ENCODE peak calls at places on chromosomes 16 and 17, in six cellular contexts. Q, B, C, R, Y and N are unnamed samples.

GRCh38 chr17:20944014-20944905 is 98.6 kb downstream of the USP22 start:
- DNase-seq in Q (no peak), B (peak), Y (no peak), R (peak), C (peak), N (peak)

GRCh38 chr16:68061396-68061795 is 23.8 kb upstream of the NFATC3 start:
- DNase-seq in Q (no peak), Y (no peak), C (no peak), B (no peak), R (no peak), N (no peak)

GRCh38 chr17:7656958-7657715 is 6.4 kb downstream of the ATP1B2 start:
- DNase-seq in B (no peak), Q (peak), Y (no peak), C (peak), R (no peak), N (peak)

GRCh38 chr16:68297908-68298307 is 12.8 kb downstream of the SLC7A6OS start:
- DNase-seq in C (no peak), Q (no peak), R (no peak), B (no peak), Y (no peak), N (no peak)

GRCh38 chr16:67468731-67469130 is 12.2 kb downstream of the ATP6V0D1 start:
- DNase-seq in Q (no peak), B (no peak), C (no peak), Y (no peak), R (no peak), N (no peak)

GRCh38 chr16:23670137-23670776 is 8.4 kb upstream of the PLK1 start:
- DNase-seq in Y (peak), B (no peak), R (no peak), Q (no peak), C (no peak), N (no peak)

GRCh38 chr17:16918443-16918842 is 53.5 kb downstream of the TNFRSF13B start:
- DNase-seq in C (peak), Q (no peak), Y (no peak), B (no peak), R (no peak), N (no peak)

GRCh38 chr16:787978-788398 is at the start of gene RPUSD1:
- DNase-seq in C (peak), Y (no peak), Q (no peak), B (no peak), R (no peak), N (no peak)

GRCh38 chr17:75688209-75688771 is 21.2 kb downstream of the SAP30BP start:
- DNase-seq in R (no peak), Y (no peak), Q (no peak), B (no peak), C (no peak), N (no peak)

GRCh38 chr16:57736419-57737281 is 1.1 kb downstream of the KATNB1 start:
- DNase-seq in Y (no peak), C (peak), B (no peak), R (peak), Q (peak), N (no peak)

GRCh38 chr16:4419402-4419801 is 3.0 kb upstream of the CORO7 start:
- DNase-seq in C (no peak), B (no peak), Y (no peak), Q (no peak), R (no peak), N (no peak)

GRCh38 chr17:38896373-38896954 is 26.6 kb downstream of the LASP1 start:
- DNase-seq in R (no peak), Q (no peak), Y (no peak), C (no peak), B (no peak), N (no peak)

GRCh38 chr16:86775401-86775985 is 197.1 kb downstream of the FOXL1 start:
- DNase-seq in B (no peak), Y (no peak), Q (no peak), C (no peak), R (no peak), N (no peak)
- TF ChIP-seq ATF3 in B (no peak), Y (no peak), Q (no peak), C (no peak), R (no peak), N (no peak)

GRCh38 chr16:71723537-71724319 is 773 bp downstream of the PHLPP2 start:
- DNase-seq in B (peak), Y (no peak), Q (peak), C (peak), R (peak), N (peak)
- TF ChIP-seq ATF3 in B (no peak), Y (no peak), Q (no peak), C (no peak), R (no peak), N (no peak)

DNA sequence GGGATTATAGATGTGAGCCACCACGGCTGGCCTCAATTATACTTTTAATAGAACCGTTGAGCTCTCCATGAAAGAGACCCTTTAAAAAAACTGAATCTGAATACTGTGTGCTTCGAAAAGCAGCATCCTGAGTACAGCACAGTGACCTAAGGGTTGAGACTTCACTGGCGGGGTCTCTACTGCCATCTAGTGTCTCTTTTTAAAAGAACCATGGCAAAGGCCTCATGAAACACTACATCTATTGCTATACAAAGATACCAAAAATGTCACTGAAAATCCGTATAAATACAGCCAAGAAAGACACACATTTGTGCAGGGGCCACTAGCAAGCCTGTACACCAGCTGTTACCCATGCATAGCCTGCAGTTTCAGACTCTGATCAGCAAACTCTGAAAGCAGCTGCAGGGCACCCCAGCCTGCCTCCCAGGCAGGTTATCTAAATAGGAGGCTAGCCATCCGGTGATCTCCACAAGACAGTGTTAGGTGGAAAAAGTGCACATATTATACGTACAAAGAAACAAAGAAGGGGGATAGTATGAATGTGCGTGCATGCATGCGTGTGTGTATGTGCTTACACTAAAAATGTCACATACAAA is 35.3 kb downstream of the NPLOC4 start:
- DNase-seq in C (peak), B (peak), R (peak), Q (peak), Y (peak), N (no peak)
- TF ChIP-seq ATF3 in C (no peak), B (no peak), R (no peak), Q (no peak), Y (no peak), N (no peak)

GRCh38 chr17:40820228-40820838 is 2.1 kb downstream of the KRT10 start:
- DNase-seq in Q (peak), B (no peak), Y (no peak), C (no peak), R (no peak), N (no peak)
- TF ChIP-seq ATF3 in Q (no peak), B (no peak), Y (no peak), C (no peak), R (no peak), N (no peak)

GRCh38 chr16:89117239-89117974 is 23.8 kb downstream of the ACSF3 start:
- DNase-seq in Q (no peak), R (no peak), B (no peak), Y (no peak), C (peak), N (no peak)

GRCh38 chr16:89113661-89114060 is 20.0 kb downstream of the ACSF3 start:
- DNase-seq in C (no peak), B (no peak), Y (no peak), Q (no peak), R (no peak), N (no peak)

GRCh38 chr16:89116341-89117238 is 22.9 kb downstream of the ACSF3 start:
- DNase-seq in R (no peak), B (no peak), Y (no peak), Q (no peak), C (no peak), N (no peak)

GRCh38 chr16:89114159-89114981 is 20.7 kb downstream of the ACSF3 start:
- DNase-seq in C (peak), B (no peak), Q (no peak), Y (no peak), R (no peak), N (no peak)

DNA sequence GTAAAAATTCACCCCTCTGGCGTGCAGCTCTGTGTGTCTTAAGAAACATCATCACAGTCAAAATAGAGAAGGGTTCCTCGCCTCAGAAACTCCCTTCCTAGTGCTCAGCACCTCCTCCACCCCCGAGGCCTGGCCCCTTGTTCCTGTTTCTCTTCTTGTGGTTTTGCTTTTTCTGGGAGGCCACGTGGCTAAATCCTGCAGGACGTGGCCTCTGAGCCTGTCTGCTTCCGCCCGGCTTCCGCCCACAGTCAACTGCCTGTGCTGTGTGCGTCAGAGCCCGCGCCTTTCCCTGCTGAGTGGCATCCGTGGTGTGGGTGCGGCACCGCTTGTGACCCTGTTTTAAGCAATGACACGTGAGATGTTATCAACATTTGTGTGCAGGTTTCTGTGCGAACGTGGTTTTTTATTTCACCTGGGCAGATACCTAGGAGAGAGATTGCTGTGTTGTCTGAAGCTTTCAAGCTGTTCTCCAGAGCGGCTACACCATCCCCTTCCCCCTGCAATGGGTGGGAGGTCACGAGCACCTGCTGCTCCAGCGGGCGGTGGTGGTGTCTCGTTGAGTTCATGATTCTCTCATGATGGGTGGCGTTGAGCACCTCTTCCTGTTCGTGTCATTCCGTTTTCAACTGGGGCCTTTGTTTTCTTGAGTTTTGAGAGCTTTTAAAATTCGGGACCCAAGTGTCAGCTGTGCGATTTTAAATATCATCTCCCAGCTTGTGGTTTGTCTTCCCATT is 21.7 kb downstream of the ACSF3 start:
- DNase-seq in Y (peak), B (no peak), R (no peak), Q (peak), C (no peak), N (no peak)
- TF ChIP-seq ATF3 in Y (no peak), B (no peak), R (no peak), Q (no peak), C (no peak), N (no peak)

GRCh38 chr16:53541326-53541725 is 38.3 kb upstream of the AKTIP start:
- DNase-seq in Y (no peak), R (no peak), B (no peak), Q (no peak), C (no peak), N (no peak)

GRCh38 chr16:53542283-53542682 is 39.3 kb upstream of the AKTIP start:
- DNase-seq in Q (no peak), C (peak), B (no peak), Y (no peak), R (no peak), N (peak)

GRCh38 chr16:53545433-53545832 is 42.4 kb upstream of the AKTIP start:
- DNase-seq in R (peak), B (no peak), Q (no peak), C (no peak), Y (no peak), N (no peak)

GRCh38 chr16:53549970-53550406 is 47.0 kb upstream of the AKTIP start:
- DNase-seq in Q (peak), Y (peak), B (peak), R (peak), C (peak), N (peak)

DNA sequence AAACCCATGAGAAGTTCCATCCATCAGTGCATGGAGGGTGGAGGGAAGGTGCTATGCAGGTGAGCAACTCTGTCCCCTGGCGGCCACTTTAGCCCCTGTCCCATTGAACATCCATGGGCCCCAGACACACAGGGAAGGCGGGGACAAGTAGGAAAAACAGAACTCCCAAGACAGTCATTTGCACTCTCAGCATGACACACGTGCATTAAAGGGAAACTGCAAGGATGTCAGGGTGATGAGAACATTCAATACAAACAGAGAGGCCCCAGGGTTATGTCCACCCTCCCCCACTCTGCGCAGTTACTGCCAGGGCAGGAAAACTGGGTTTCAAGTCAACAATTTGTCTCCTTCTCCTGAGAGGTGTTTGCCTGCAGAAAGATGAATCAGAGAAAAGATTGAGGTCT is 44.0 kb upstream of the AKTIP start:
- DNase-seq in R (peak), Q (peak), C (peak), Y (no peak), B (peak), N (peak)
- TF ChIP-seq ATF3 in R (no peak), Q (no peak), C (no peak), Y (no peak), B (no peak), N (no peak)

DNA sequence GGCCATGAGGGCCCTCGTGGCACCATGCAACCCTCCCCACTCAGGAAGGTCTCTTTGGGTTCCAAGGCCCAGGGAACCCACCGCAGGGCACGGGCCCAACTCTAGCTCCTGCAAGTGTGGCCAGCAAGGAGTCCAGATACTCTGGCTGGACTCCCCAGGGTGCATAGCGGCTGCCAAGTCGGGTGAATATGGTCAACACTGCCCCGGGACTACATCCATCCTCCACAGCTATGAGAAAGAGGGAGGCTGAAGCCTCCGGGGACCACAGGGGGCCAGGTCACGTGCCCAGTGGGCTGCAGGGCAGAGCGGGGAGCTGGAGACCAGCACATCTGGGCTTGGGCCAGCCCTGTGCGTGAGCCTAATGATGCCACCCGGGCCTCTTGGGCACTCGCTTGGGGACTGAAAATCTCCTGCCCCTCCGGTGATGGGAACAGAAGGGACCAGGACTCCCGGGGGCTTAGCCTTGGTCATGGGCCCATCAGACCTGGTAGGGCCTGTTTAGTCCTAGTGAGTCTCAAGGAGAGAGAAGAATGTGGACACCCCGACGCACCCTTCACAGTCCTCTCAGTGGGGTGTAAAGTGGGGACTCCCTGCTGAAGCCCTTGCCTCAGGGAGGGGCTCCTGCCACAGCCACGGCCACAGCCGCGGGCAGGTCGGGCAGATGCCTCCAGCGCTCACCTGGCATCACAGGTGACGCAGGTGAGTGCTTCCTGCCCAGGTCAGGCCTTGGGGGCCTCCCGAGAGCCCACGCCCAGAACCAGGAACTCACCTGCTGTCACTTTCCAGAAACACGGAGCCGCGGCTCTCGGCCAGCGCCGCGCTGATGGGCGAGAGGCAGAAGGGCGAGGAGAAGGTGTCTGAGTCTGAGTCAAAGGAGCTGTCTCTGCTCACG is 26.0 kb downstream of the TBC1D16 start:
- DNase-seq in B (no peak), C (no peak), Q (no peak), R (no peak), Y (no peak), N (no peak)
- TF ChIP-seq ATF3 in B (no peak), C (no peak), Q (no peak), R (no peak), Y (no peak), N (no peak)

GRCh38 chr17:42087736-42088705 is 10.3 kb downstream of the ZNF385C start:
- DNase-seq in Q (no peak), B (peak), C (no peak), R (peak), Y (no peak), N (no peak)

GRCh38 chr17:42090964-42091790 is 7.1 kb downstream of the ZNF385C start:
- DNase-seq in C (no peak), R (no peak), Y (no peak), Q (no peak), B (no peak), N (no peak)

GRCh38 chr17:42081516-42082129 is 16.6 kb downstream of the ZNF385C start:
- DNase-seq in C (no peak), Y (no peak), B (no peak), Q (no peak), R (no peak), N (no peak)

GRCh38 chr17:42088736-42089135 is 9.5 kb downstream of the ZNF385C start:
- DNase-seq in R (no peak), Y (no peak), Q (no peak), C (no peak), B (no peak), N (no peak)

DNA sequence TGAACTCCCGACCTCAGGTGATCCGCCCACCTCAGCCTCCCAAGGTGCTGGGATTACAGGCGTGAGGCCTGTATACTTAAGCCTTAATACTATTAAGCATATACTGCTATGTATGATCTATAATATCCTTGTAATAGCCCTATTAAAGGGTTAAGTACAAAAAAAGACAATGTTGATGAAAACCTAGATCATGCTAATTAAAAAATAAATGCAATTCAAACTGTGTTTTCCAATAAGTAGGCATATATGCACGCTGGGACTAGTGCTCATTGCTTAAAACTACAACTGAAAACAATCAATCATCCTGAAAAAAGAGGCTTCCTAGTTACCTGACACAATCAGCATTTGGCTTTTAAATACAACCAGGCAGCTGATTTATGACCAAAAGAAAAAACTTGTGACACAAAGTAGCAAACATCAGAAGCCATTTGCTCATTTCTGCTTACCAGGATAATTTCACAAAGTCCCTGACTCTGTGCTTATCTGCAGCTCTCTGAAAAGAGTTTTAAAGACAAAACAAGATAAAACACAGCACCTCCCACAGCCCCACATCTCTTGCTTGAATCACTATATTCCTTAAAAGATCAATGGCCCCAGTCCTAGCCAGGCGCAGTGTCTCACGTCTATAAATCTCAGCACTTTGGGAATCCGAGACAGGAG is 11.1 kb downstream of the ZNF385C start:
- DNase-seq in B (no peak), R (peak), C (no peak), Q (peak), Y (no peak), N (no peak)
- TF ChIP-seq ATF3 in B (no peak), R (no peak), C (no peak), Q (no peak), Y (no peak), N (no peak)